ENCODE peak calls at places on chromosome 5, in four cellular contexts. U is A549, G is GM12878, D is SK-N-SH. M is an unnamed sample.

GRCh38 chr5:124655943-124656459 is 90.4 kb downstream of the ZNF608 start:
- DNase-seq in G (no peak), U (peak), D (peak), M (peak)

GRCh38 chr5:125298258-125298657 is 551.8 kb upstream of the ZNF608 start:
- DNase-seq in U (no peak), G (no peak), D (no peak), M (no peak)

GRCh38 chr5:35884125-35884788 is 27.6 kb downstream of the IL7R start:
- DNase-seq in D (no peak), G (no peak), U (no peak), M (no peak)

GRCh38 chr5:171226096-171226495 is 83.0 kb upstream of the TLX3 start:
- DNase-seq in G (no peak), D (peak), U (no peak), M (no peak)

GRCh38 chr5:126138475-126139005 is 284.7 kb upstream of the GRAMD2B start:
- DNase-seq in D (no peak), G (no peak), U (no peak), M (no peak)

GRCh38 chr5:160298189-160298588 is 14.2 kb downstream of the CCNJL start:
- DNase-seq in U (no peak), D (no peak), G (no peak), M (no peak)

GRCh38 chr5:113776832-113777525 is 263.5 kb downstream of the YTHDC2 start:
- DNase-seq in G (no peak), U (no peak), D (no peak), M (peak)

GRCh38 chr5:162209005-162209605 is 141.5 kb downstream of the GABRG2 start:
- DNase-seq in D (peak), G (peak), U (no peak), M (peak)

GRCh38 chr5:157679801-157680200 is 8.5 kb downstream of the C5orf52 start:
- DNase-seq in G (no peak), D (no peak), U (no peak), M (no peak)

GRCh38 chr5:31900296-31900865 is 261.4 kb downstream of the PDZD2 start:
- DNase-seq in U (no peak), D (no peak), G (no peak), M (no peak)

GRCh38 chr5:72268753-72269410 is 51.2 kb downstream of the MRPS27 start:
- DNase-seq in G (no peak), U (no peak), D (peak), M (peak)

GRCh38 chr5:140113180-140113698 is 670 bp upstream of the PURA start:
- DNase-seq in G (no peak), D (peak), U (no peak), M (no peak)

GRCh38 chr5:39080597-39081204 is 6.5 kb upstream of the RICTOR start:
- DNase-seq in U (peak), D (peak), G (no peak), M (peak)

GRCh38 chr5:6595405-6595804 is 37.4 kb downstream of the NSUN2 start:
- DNase-seq in D (no peak), G (no peak), U (no peak), M (no peak)

GRCh38 chr5:28975508-28975907 is 1937.1 kb upstream of the CDH9 start:
- DNase-seq in U (no peak), D (no peak), G (no peak), M (no peak)

GRCh38 chr5:140182075-140182709 is 7.2 kb downstream of the CYSTM1 start:
- DNase-seq in G (no peak), D (no peak), U (no peak), M (no peak)

GRCh38 chr5:154568597-154568996 is 90.6 kb upstream of the HAND1 start:
- DNase-seq in G (no peak), D (peak), U (no peak), M (no peak)

GRCh38 chr5:89117131-89117644 is 234.2 kb upstream of the MEF2C start:
- DNase-seq in U (no peak), D (no peak), G (peak), M (no peak)

GRCh38 chr5:109029847-109030246 is 282.1 kb downstream of the FER start:
- DNase-seq in D (no peak), U (no peak), G (no peak), M (no peak)

GRCh38 chr5:171365351-171365750 is 22.3 kb upstream of the NPM1 start:
- DNase-seq in D (no peak), U (peak), G (no peak), M (peak)

GRCh38 chr5:35223777-35224395 is 6.4 kb downstream of the PRLR start:
- DNase-seq in D (peak), G (no peak), U (no peak), M (no peak)

GRCh38 chr5:81639556-81639955 is 111.3 kb downstream of the SSBP2 start:
- DNase-seq in G (no peak), U (no peak), D (no peak), M (no peak)

GRCh38 chr5:74384851-74385250 is 255.7 kb downstream of the ENC1 start:
- DNase-seq in D (peak), U (no peak), G (no peak), M (no peak)

GRCh38 chr5:74257645-74258328 is 382.7 kb downstream of the ENC1 start:
- DNase-seq in U (no peak), D (no peak), G (no peak), M (no peak)

DNA sequence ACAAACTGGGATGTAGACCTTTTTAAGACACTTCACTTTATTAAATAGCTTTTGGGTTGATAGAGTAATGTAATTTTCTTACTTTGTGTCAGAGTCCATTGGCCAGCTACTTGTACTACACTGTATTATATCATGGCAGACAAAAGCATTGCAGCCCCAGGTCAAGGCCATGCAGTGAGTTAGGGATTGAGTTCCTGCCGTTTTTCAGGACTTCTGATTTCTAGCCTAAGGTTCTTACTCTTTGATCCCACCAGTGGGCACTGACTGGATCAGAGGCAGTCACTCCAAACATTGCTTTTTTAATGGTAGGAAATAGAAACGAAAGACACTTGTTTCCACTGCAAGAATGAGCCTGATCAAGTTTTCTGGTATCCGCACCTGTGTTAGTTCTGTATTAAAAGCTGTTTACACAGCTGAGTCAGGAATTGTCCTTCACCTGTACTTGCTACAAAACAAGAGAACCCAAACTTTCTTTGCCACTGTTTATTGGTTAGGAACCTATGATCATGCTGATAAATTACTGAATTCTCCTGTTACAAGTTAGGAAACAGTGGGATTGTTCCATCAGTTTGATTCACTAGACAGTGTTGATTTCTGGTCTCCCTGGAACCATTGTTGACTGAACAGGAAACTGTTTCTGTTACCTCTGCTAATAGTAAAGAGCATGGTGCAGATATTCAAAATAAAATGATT is 22.1 kb downstream of the LRRC70 start:
- DNase-seq in U (no peak), D (no peak), G (no peak), M (peak)
- TF ChIP-seq PBX3 in U (no peak), D (no peak), G (no peak), M (no peak)

DNA sequence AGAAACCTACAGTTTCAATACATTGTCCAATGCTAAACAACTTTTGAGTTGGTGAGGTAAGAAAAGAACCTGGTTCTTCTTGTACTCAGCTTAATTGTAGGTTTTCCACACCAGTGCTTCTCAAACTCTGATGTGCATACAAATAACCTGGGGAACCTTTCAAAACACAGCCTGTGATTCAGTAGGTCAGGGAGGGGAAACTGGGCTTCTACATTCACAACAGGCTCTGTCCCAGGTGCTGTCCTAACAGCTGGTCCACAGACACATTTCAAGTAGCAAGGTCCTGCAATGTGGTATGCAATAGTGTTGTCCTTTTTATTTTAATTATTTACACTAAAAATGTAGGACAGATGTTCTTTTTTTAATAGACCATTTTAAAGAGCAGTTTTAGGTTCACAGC is 47.4 kb upstream of the SNCAIP start:
- DNase-seq in U (no peak), D (no peak), G (no peak), M (no peak)
- TF ChIP-seq REST in U (no peak), D (no peak), G (peak), M (no peak)

DNA sequence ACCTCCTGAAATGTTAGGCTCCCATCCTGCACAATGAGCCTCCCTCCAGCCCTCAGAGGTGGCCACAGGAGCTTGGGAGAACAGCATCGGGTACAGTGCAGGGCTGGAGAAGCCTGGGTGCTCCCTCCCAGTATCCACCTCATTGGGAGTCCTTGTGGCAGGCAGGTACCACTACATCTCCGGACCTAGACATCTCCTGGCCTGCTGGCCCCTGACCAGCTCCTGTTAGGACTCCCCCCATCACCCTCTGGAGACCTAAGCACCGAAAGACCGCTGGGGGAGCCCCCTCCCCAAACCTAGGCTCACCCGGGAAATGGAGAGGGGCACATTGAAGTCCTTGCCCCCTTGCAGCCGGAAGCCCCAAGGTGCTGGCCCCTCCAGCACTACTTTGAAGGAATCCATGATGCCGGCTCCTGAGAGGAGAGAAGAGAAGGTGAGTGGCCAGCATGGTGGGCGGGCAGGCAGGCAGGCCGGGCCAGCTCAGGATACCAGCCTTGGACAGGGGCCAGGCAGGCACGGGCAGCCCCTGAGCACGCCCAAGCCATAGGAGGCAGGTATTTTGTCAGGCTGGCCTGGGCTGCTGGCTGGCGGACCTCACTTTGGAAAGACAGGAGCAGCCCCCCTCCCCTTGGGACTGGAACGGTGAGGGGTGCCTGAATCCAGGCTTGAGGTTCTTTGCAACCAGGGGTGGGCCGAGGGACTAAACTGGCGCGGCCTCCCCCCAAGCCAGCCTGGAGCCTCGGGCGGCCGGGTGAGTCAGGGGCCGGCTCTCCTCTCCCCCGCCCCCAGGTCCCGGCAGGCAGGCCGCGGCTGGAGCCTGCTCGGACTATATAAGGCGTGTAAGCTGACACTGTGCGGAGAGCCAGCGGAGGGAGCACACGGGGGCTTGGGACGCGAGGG is 1.0 kb downstream of the PDLIM7 start:
- DNase-seq in D (peak), G (no peak), U (peak), M (peak)
- TF ChIP-seq PBX3 in D (no peak), G (no peak), U (no peak), M (no peak)

DNA sequence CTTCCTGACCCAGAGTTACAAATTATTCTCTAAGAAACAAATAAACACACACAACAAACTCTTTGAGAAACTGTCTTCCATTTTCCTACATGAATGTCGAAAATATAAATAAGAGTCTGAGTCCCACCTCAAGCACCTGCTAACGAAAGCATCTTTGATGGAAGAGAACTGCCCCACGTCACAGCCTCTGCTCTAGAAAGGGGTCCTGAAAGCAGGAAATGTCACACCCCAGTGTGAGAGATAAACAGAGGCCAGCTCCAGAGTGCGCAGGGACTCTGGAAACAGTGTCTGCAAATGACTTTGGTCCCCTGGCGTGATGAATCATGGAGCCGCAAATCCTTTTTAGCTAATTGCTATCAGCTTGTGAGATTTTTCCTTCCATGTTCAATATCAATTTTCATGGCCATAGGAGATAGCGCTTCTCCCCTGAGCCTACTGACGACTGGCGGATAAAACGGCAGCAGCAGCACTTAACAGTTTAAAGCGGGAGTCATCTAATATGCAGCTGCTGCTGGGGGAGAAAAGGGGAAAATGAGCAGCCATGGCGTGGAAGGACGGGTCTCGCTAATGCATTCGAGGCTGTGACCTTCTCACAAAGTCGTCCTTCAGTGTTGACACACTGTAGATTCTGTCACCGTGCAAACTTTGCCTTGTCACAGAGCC is 209.6 kb upstream of the IRX1 start:
- DNase-seq in U (no peak), D (no peak), G (no peak), M (no peak)
- TF ChIP-seq REST in U (no peak), D (no peak), G (no peak), M (no peak)

GRCh38 chr5:78526049-78526525 is 122.5 kb downstream of the LHFPL2 start:
- DNase-seq in D (no peak), U (no peak), G (peak), M (no peak)

GRCh38 chr5:78519198-78519941 is 129.2 kb downstream of the LHFPL2 start:
- DNase-seq in G (no peak), U (no peak), D (no peak), M (no peak)

GRCh38 chr5:78521455-78521854 is 127.1 kb downstream of the LHFPL2 start:
- DNase-seq in D (no peak), U (no peak), G (no peak), M (no peak)

GRCh38 chr5:78523314-78524193 is 125.0 kb downstream of the LHFPL2 start:
- DNase-seq in D (no peak), G (no peak), U (no peak), M (no peak)

GRCh38 chr5:78522476-78523105 is 126.0 kb downstream of the LHFPL2 start:
- DNase-seq in U (no peak), G (no peak), D (no peak), M (no peak)
- TF ChIP-seq PBX3 in U (no peak), G (no peak), D (no peak), M (no peak)

GRCh38 chr5:136082390-136083193 is 50.1 kb upstream of the SMAD5 start:
- DNase-seq in G (no peak), D (peak), U (peak), M (peak)
- TF ChIP-seq REST in G (no peak), D (no peak), U (no peak), M (no peak)

GRCh38 chr5:172792693-172793570 is 21.9 kb upstream of the DUSP1 start:
- DNase-seq in D (no peak), G (no peak), U (no peak), M (no peak)

GRCh38 chr5:172796306-172796705 is 25.3 kb upstream of the DUSP1 start:
- DNase-seq in U (no peak), G (no peak), D (no peak), M (no peak)

GRCh38 chr5:172793577-172794488 is 22.8 kb upstream of the DUSP1 start:
- DNase-seq in U (no peak), D (no peak), G (no peak), M (peak)

GRCh38 chr5:172797800-172798199 is 26.8 kb upstream of the DUSP1 start:
- DNase-seq in G (no peak), D (no peak), U (no peak), M (peak)

GRCh38 chr5:172795401-172795977 is 24.5 kb upstream of the DUSP1 start:
- DNase-seq in U (no peak), D (no peak), G (no peak), M (no peak)
- TF ChIP-seq PBX3 in U (no peak), D (no peak), G (no peak), M (no peak)

GRCh38 chr5:86625148-86625547 is 7.4 kb downstream of the COX7C start:
- DNase-seq in D (no peak), U (no peak), G (no peak), M (no peak)

GRCh38 chr5:86631165-86631564 is 13.4 kb downstream of the COX7C start:
- DNase-seq in D (no peak), G (no peak), U (no peak), M (no peak)

GRCh38 chr5:86623785-86624483 is 6.2 kb downstream of the COX7C start:
- DNase-seq in U (no peak), D (no peak), G (no peak), M (no peak)

DNA sequence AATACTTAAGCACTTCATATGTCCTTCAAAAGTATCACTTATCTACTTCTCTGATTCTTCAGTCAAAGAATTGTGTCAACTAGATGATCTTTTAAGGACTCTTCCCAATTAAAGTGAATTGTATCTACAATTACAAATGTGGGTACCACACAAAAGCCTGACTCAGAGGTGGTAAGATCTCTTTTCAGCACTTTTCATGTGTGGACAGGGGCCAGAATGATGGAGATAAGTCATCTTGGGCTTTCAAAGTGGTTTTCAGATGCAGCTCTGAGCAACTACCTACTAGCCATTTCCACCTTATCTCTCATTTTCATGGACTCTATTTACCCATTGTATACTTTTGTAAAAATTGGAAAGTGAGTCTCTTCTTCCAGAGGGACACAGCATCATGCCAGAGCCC is 8.4 kb downstream of the COX7C start:
- DNase-seq in U (no peak), G (no peak), D (no peak), M (no peak)
- TF ChIP-seq REST in U (peak), G (peak), D (peak), M (peak)